ENCODE peak calls at places on chromosome 13, in nine cellular contexts. L, Z, W, H, Y, M, E, R and Q are unnamed samples.

GRCh38 chr13:67416047-67416925 is 186.2 kb upstream of the PCDH9 start:
- DNase-seq in L (peak), Z (no peak), W (peak), H (no peak), Y (no peak), M (no peak), E (no peak), R (no peak), Q (no peak)

GRCh38 chr13:23705578-23705977 is 135.4 kb downstream of the TNFRSF19 start:
- DNase-seq in L (no peak), Z (no peak), W (no peak), H (no peak), Y (no peak), M (no peak), E (no peak), R (no peak), Q (no peak)

GRCh38 chr13:27621116-27621365 is 651 bp upstream of the POLR1D start:
- DNase-seq in L (no peak), Z (no peak), W (peak), H (peak), Y (no peak), M (no peak), E (no peak), R (peak), Q (no peak)

GRCh38 chr13:67763316-67763715 is 533.2 kb upstream of the PCDH9 start:
- DNase-seq in L (peak), Z (no peak), W (no peak), H (no peak), Y (no peak), M (no peak), E (no peak), R (no peak), Q (no peak)

GRCh38 chr13:30319130-30319529 is 11.8 kb upstream of the KATNAL1 start:
- DNase-seq in L (peak), Z (no peak), W (no peak), H (no peak), Y (no peak), M (no peak), E (no peak), R (no peak), Q (no peak)

GRCh38 chr13:26442541-26442940 is 114.9 kb upstream of the WASF3 start:
- DNase-seq in L (no peak), Z (no peak), W (peak), H (no peak), Y (no peak), M (no peak), E (no peak), R (no peak), Q (no peak)

GRCh38 chr13:101211261-101211660 is 205.0 kb downstream of the NALCN start:
- DNase-seq in L (no peak), Z (no peak), W (peak), H (no peak), Y (no peak), M (no peak), E (no peak), R (no peak), Q (no peak)

GRCh38 chr13:21216332-21216731 is 39.9 kb downstream of the MRPL57 start:
- DNase-seq in L (peak), Z (no peak), W (no peak), H (no peak), Y (no peak), M (no peak), E (no peak), R (no peak), Q (no peak)

GRCh38 chr13:102651392-102651791 is 43.5 kb downstream of the METTL21C start:
- DNase-seq in L (no peak), Z (no peak), W (peak), H (no peak), Y (no peak), M (no peak), E (no peak), R (no peak), Q (no peak)

GRCh38 chr13:91278291-91278690 is 69.2 kb upstream of the MIR17HG start:
- DNase-seq in L (no peak), Z (no peak), W (no peak), H (no peak), Y (no peak), M (no peak), E (no peak), R (no peak), Q (no peak)

GRCh38 chr13:41463823-41464602 is 6.7 kb downstream of the RGCC start:
- DNase-seq in L (no peak), Z (no peak), W (no peak), H (no peak), Y (no peak), M (no peak), E (peak), R (no peak), Q (peak)

GRCh38 chr13:109575821-109576220 is 210.6 kb downstream of the IRS2 start:
- DNase-seq in L (no peak), Z (no peak), W (no peak), H (no peak), Y (no peak), M (no peak), E (no peak), R (no peak), Q (no peak)

GRCh38 chr13:111228262-111229144 is 91.9 kb upstream of the TEX29 start:
- DNase-seq in L (no peak), Z (no peak), W (no peak), H (no peak), Y (no peak), M (no peak), E (no peak), R (no peak), Q (no peak)

GRCh38 chr13:21949818-21950429 is 279.1 kb downstream of the FGF9 start:
- DNase-seq in L (peak), Z (no peak), W (no peak), H (no peak), Y (no peak), M (no peak), E (no peak), R (peak), Q (no peak)

GRCh38 chr13:46679369-46680180 is 117.4 kb downstream of the ESD start:
- DNase-seq in L (peak), Z (peak), W (peak), H (no peak), Y (peak), M (no peak), E (no peak), R (no peak), Q (no peak)

GRCh38 chr13:73936001-73936400 is 198.2 kb downstream of the KLF12 start:
- DNase-seq in L (no peak), Z (no peak), W (no peak), H (no peak), Y (no peak), M (no peak), E (no peak), R (no peak), Q (no peak)